ENCODE peak calls at places on chromosomes 11 and 22, in eight cellular contexts. One of them, this sample, is unnamed.

GRCh38 chr11:68574308-68574707 is 110.0 kb upstream of the GAL start:
- DNase-seq in HT1080: no peak
- DNase-seq in NCI-H82: no peak
- DNase-seq in NCI-H1092 treated with DMSO at 0.1 percent for 48 hours: no peak
- DNase-seq in HAP-1: no peak
- DNase-seq in neural crest cell: no peak
- DNase-seq in dorsolateral prefrontal cortex: no peak
- DNase-seq in NCI-H2227 treated with DMSO at 0.1 percent for 48 hours: peak
- DNase-seq in this sample: no peak

GRCh38 chr22:39301926-39302325 is 17.5 kb downstream of the RPL3 start:
- DNase-seq in HT1080: no peak
- DNase-seq in HAP-1: no peak
- DNase-seq in NCI-H82: no peak
- DNase-seq in NCI-H2227 treated with DMSO at 0.1 percent for 48 hours: no peak
- DNase-seq in NCI-H1092 treated with DMSO at 0.1 percent for 48 hours: no peak
- DNase-seq in neural crest cell: no peak
- DNase-seq in dorsolateral prefrontal cortex: no peak
- DNase-seq in this sample: no peak

GRCh38 chr11:70220920-70221319 is 17.8 kb downstream of the FADD start:
- DNase-seq in neural crest cell: no peak
- DNase-seq in NCI-H2227 treated with DMSO at 0.1 percent for 48 hours: no peak
- DNase-seq in NCI-H1092 treated with DMSO at 0.1 percent for 48 hours: no peak
- DNase-seq in NCI-H82: no peak
- DNase-seq in HAP-1: peak
- DNase-seq in dorsolateral prefrontal cortex: no peak
- DNase-seq in HT1080: peak
- DNase-seq in this sample: no peak

GRCh38 chr11:70487763-70488162 is 89.4 kb downstream of the CTTN start:
- DNase-seq in dorsolateral prefrontal cortex: peak
- DNase-seq in NCI-H1092 treated with DMSO at 0.1 percent for 48 hours: no peak
- DNase-seq in NCI-H82: no peak
- DNase-seq in HT1080: no peak
- DNase-seq in neural crest cell: no peak
- DNase-seq in HAP-1: no peak
- DNase-seq in NCI-H2227 treated with DMSO at 0.1 percent for 48 hours: no peak
- DNase-seq in this sample: no peak

GRCh38 chr11:114302663-114303062 is 6.5 kb downstream of the NNMT start:
- DNase-seq in HAP-1: no peak
- DNase-seq in HT1080: no peak
- DNase-seq in NCI-H82: no peak
- DNase-seq in dorsolateral prefrontal cortex: no peak
- DNase-seq in NCI-H2227 treated with DMSO at 0.1 percent for 48 hours: no peak
- DNase-seq in neural crest cell: no peak
- DNase-seq in NCI-H1092 treated with DMSO at 0.1 percent for 48 hours: no peak
- DNase-seq in this sample: no peak

GRCh38 chr11:64583296-64584262 is 7.4 kb upstream of the SLC22A12 start:
- DNase-seq in dorsolateral prefrontal cortex: no peak
- DNase-seq in HT1080: peak
- DNase-seq in NCI-H82: no peak
- DNase-seq in neural crest cell: no peak
- DNase-seq in NCI-H1092 treated with DMSO at 0.1 percent for 48 hours: no peak
- DNase-seq in HAP-1: no peak
- DNase-seq in NCI-H2227 treated with DMSO at 0.1 percent for 48 hours: no peak
- DNase-seq in this sample: no peak

GRCh38 chr11:117818036-117818858 is 6.3 kb downstream of the FXYD2 start:
- DNase-seq in dorsolateral prefrontal cortex: no peak
- DNase-seq in HAP-1: no peak
- DNase-seq in NCI-H1092 treated with DMSO at 0.1 percent for 48 hours: no peak
- DNase-seq in NCI-H82: no peak
- DNase-seq in HT1080: peak
- DNase-seq in NCI-H2227 treated with DMSO at 0.1 percent for 48 hours: no peak
- DNase-seq in neural crest cell: no peak
- DNase-seq in this sample: peak

GRCh38 chr11:14907411-14908213 is 15.6 kb upstream of the CYP2R1 start:
- DNase-seq in NCI-H1092 treated with DMSO at 0.1 percent for 48 hours: peak
- DNase-seq in dorsolateral prefrontal cortex: peak
- DNase-seq in HT1080: no peak
- DNase-seq in NCI-H82: peak
- DNase-seq in NCI-H2227 treated with DMSO at 0.1 percent for 48 hours: peak
- DNase-seq in neural crest cell: peak
- DNase-seq in HAP-1: peak
- DNase-seq in this sample: peak

GRCh38 chr22:21726650-21727049 is 8.9 kb downstream of the YPEL1 start:
- DNase-seq in HT1080: no peak
- DNase-seq in NCI-H2227 treated with DMSO at 0.1 percent for 48 hours: no peak
- DNase-seq in NCI-H1092 treated with DMSO at 0.1 percent for 48 hours: no peak
- DNase-seq in dorsolateral prefrontal cortex: peak
- DNase-seq in NCI-H82: peak
- DNase-seq in HAP-1: peak
- DNase-seq in neural crest cell: peak
- DNase-seq in this sample: peak

GRCh38 chr11:14266622-14267021 is 92.4 kb downstream of the RRAS2 start:
- DNase-seq in NCI-H82: no peak
- DNase-seq in dorsolateral prefrontal cortex: no peak
- DNase-seq in NCI-H2227 treated with DMSO at 0.1 percent for 48 hours: no peak
- DNase-seq in NCI-H1092 treated with DMSO at 0.1 percent for 48 hours: no peak
- DNase-seq in HT1080: no peak
- DNase-seq in neural crest cell: no peak
- DNase-seq in HAP-1: no peak
- DNase-seq in this sample: no peak

GRCh38 chr11:87286338-87286737 is 248.6 kb downstream of the TMEM135 start:
- DNase-seq in neural crest cell: no peak
- DNase-seq in NCI-H82: no peak
- DNase-seq in NCI-H1092 treated with DMSO at 0.1 percent for 48 hours: no peak
- DNase-seq in dorsolateral prefrontal cortex: no peak
- DNase-seq in HT1080: no peak
- DNase-seq in NCI-H2227 treated with DMSO at 0.1 percent for 48 hours: no peak
- DNase-seq in HAP-1: no peak
- DNase-seq in this sample: no peak

GRCh38 chr11:45580399-45580798 is 85.0 kb downstream of the CHST1 start:
- DNase-seq in HAP-1: no peak
- DNase-seq in neural crest cell: peak
- DNase-seq in NCI-H82: no peak
- DNase-seq in NCI-H2227 treated with DMSO at 0.1 percent for 48 hours: no peak
- DNase-seq in HT1080: no peak
- DNase-seq in dorsolateral prefrontal cortex: no peak
- DNase-seq in NCI-H1092 treated with DMSO at 0.1 percent for 48 hours: no peak
- DNase-seq in this sample: no peak

GRCh38 chr22:20660441-20661054 is 113.4 kb upstream of the SERPIND1 start:
- DNase-seq in NCI-H2227 treated with DMSO at 0.1 percent for 48 hours: no peak
- DNase-seq in dorsolateral prefrontal cortex: no peak
- DNase-seq in HAP-1: no peak
- DNase-seq in neural crest cell: no peak
- DNase-seq in NCI-H1092 treated with DMSO at 0.1 percent for 48 hours: no peak
- DNase-seq in NCI-H82: no peak
- DNase-seq in HT1080: no peak
- DNase-seq in this sample: no peak

GRCh38 chr11:75536786-75537629 is 11.3 kb upstream of the GDPD5 start:
- DNase-seq in NCI-H1092 treated with DMSO at 0.1 percent for 48 hours: no peak
- DNase-seq in NCI-H82: no peak
- DNase-seq in HAP-1: no peak
- DNase-seq in NCI-H2227 treated with DMSO at 0.1 percent for 48 hours: no peak
- DNase-seq in dorsolateral prefrontal cortex: no peak
- DNase-seq in neural crest cell: no peak
- DNase-seq in HT1080: peak
- DNase-seq in this sample: no peak

GRCh38 chr11:75035911-75036536 is 47.3 kb downstream of the NEU3 start:
- DNase-seq in dorsolateral prefrontal cortex: no peak
- DNase-seq in neural crest cell: no peak
- DNase-seq in HAP-1: no peak
- DNase-seq in HT1080: peak
- DNase-seq in NCI-H2227 treated with DMSO at 0.1 percent for 48 hours: no peak
- DNase-seq in NCI-H82: no peak
- DNase-seq in NCI-H1092 treated with DMSO at 0.1 percent for 48 hours: no peak
- DNase-seq in this sample: peak

GRCh38 chr11:1640076-1640946 is 10.7 kb downstream of the KRTAP5-5 start:
- DNase-seq in dorsolateral prefrontal cortex: no peak
- DNase-seq in neural crest cell: peak
- DNase-seq in HAP-1: peak
- DNase-seq in HT1080: no peak
- DNase-seq in NCI-H1092 treated with DMSO at 0.1 percent for 48 hours: peak
- DNase-seq in NCI-H2227 treated with DMSO at 0.1 percent for 48 hours: no peak
- DNase-seq in NCI-H82: peak
- DNase-seq in this sample: peak

GRCh38 chr11:11450744-11451362 is 97.8 kb upstream of the CSNK2A3 start:
- DNase-seq in NCI-H82: no peak
- DNase-seq in HAP-1: no peak
- DNase-seq in NCI-H1092 treated with DMSO at 0.1 percent for 48 hours: no peak
- DNase-seq in neural crest cell: no peak
- DNase-seq in dorsolateral prefrontal cortex: no peak
- DNase-seq in NCI-H2227 treated with DMSO at 0.1 percent for 48 hours: no peak
- DNase-seq in HT1080: peak
- DNase-seq in this sample: no peak

GRCh38 chr11:47724041-47724729 is 9.0 kb upstream of the AGBL2 start:
- DNase-seq in neural crest cell: no peak
- DNase-seq in HAP-1: peak
- DNase-seq in HT1080: peak
- DNase-seq in NCI-H82: no peak
- DNase-seq in NCI-H2227 treated with DMSO at 0.1 percent for 48 hours: peak
- DNase-seq in dorsolateral prefrontal cortex: no peak
- DNase-seq in NCI-H1092 treated with DMSO at 0.1 percent for 48 hours: no peak
- DNase-seq in this sample: peak

GRCh38 chr22:26471522-26471921 is 12.1 kb downstream of the HPS4 start:
- DNase-seq in HT1080: peak
- DNase-seq in dorsolateral prefrontal cortex: no peak
- DNase-seq in neural crest cell: no peak
- DNase-seq in NCI-H82: no peak
- DNase-seq in NCI-H2227 treated with DMSO at 0.1 percent for 48 hours: no peak
- DNase-seq in HAP-1: no peak
- DNase-seq in NCI-H1092 treated with DMSO at 0.1 percent for 48 hours: no peak
- DNase-seq in this sample: peak

GRCh38 chr11:128919192-128919591 is 23.5 kb downstream of the TP53AIP1 start:
- DNase-seq in NCI-H82: no peak
- DNase-seq in dorsolateral prefrontal cortex: no peak
- DNase-seq in HAP-1: no peak
- DNase-seq in HT1080: no peak
- DNase-seq in NCI-H1092 treated with DMSO at 0.1 percent for 48 hours: no peak
- DNase-seq in neural crest cell: no peak
- DNase-seq in NCI-H2227 treated with DMSO at 0.1 percent for 48 hours: no peak
- DNase-seq in this sample: no peak

GRCh38 chr11:71580057-71581003 is 2.3 kb downstream of the KRTAP5-11 start:
- DNase-seq in dorsolateral prefrontal cortex: peak
- DNase-seq in NCI-H82: peak
- DNase-seq in neural crest cell: peak
- DNase-seq in NCI-H2227 treated with DMSO at 0.1 percent for 48 hours: peak
- DNase-seq in NCI-H1092 treated with DMSO at 0.1 percent for 48 hours: peak
- DNase-seq in HAP-1: peak
- DNase-seq in HT1080: peak
- DNase-seq in this sample: peak